ENCODE peak calls at places on chromosomes 6 and 20, in eight cellular contexts. O is OCI-LY7, V is fibroblast of mammary gland, T is heart left ventricle, Z is endothelial cell, K is choroid plexus epithelial cell, R is A549, I is BJ. W is an unnamed sample.

GRCh38 chr20:58277578-58278344 is 31.8 kb upstream of the RAB22A start:
- DNase-seq in K (no peak), V (no peak), T (no peak), Z (no peak), O (no peak), I (no peak), R (no peak), W (no peak)

GRCh38 chr20:24697411-24697810 is 228.0 kb downstream of the SYNDIG1 start:
- DNase-seq in O (no peak), V (no peak), Z (no peak), T (peak), I (no peak), K (no peak), R (no peak), W (peak)

GRCh38 chr6:169918239-169918953 is 167.0 kb downstream of the ERMARD start:
- DNase-seq in V (no peak), T (no peak), K (no peak), Z (no peak), I (no peak), O (no peak), R (no peak), W (no peak)

GRCh38 chr20:57688864-57689263 is 21.0 kb downstream of the PMEPA1 start:
- DNase-seq in R (no peak), K (no peak), O (no peak), V (peak), Z (no peak), T (no peak), I (no peak), W (no peak)

GRCh38 chr6:27873101-27874030 is 38.8 kb downstream of the OR2B2 start:
- DNase-seq in O (peak), R (peak), V (peak), I (no peak), Z (peak), T (peak), K (peak), W (peak)

GRCh38 chr6:116101298-116101718 is 655 bp downstream of the NT5DC1 start:
- DNase-seq in K (no peak), R (no peak), I (no peak), T (no peak), V (no peak), Z (no peak), O (no peak), W (no peak)

GRCh38 chr6:41561931-41562632 is 15.9 kb downstream of the FOXP4 start:
- DNase-seq in R (no peak), V (no peak), T (peak), O (peak), I (no peak), Z (no peak), K (no peak), W (no peak)

GRCh38 chr6:160393966-160394653 is 45.9 kb downstream of the SLC22A3 start:
- DNase-seq in Z (no peak), O (no peak), I (no peak), T (no peak), V (no peak), K (peak), R (peak), W (no peak)

GRCh38 chr6:101534386-101534785 is 140.9 kb downstream of the GRIK2 start:
- DNase-seq in O (no peak), R (no peak), K (peak), Z (no peak), T (no peak), I (no peak), V (peak), W (no peak)

GRCh38 chr20:53774487-53775203 is 181.0 kb upstream of the ZNF217 start:
- DNase-seq in T (no peak), Z (no peak), I (peak), O (no peak), R (peak), V (peak), K (peak), W (no peak)

GRCh38 chr6:143614270-143614669 is 63.5 kb upstream of the PHACTR2 start:
- DNase-seq in I (no peak), O (no peak), K (no peak), Z (no peak), R (no peak), T (no peak), V (no peak), W (no peak)

GRCh38 chr6:97524846-97525245 is 241.8 kb upstream of the MMS22L start:
- DNase-seq in T (no peak), Z (peak), O (no peak), I (no peak), R (no peak), V (no peak), K (no peak), W (no peak)

GRCh38 chr6:45803071-45803470 is 212.6 kb downstream of the CLIC5 start:
- DNase-seq in R (no peak), Z (no peak), I (no peak), O (no peak), T (no peak), K (no peak), V (no peak), W (no peak)

GRCh38 chr20:1326031-1326930 is 2.7 kb downstream of the SDCBP2 start:
- DNase-seq in Z (no peak), I (no peak), T (no peak), K (peak), V (peak), O (no peak), R (no peak), W (peak)

GRCh38 chr20:33172781-33173180 is 4.8 kb downstream of the BPIFA2 start:
- DNase-seq in R (peak), K (peak), O (no peak), I (no peak), Z (no peak), V (no peak), T (no peak), W (no peak)

GRCh38 chr6:164897523-164898094 is 411.8 kb downstream of the C6orf118 start:
- DNase-seq in Z (peak), I (no peak), V (no peak), T (no peak), R (no peak), O (peak), K (no peak), W (no peak)
- TF ChIP-seq CTCF in Z (peak), I (no peak), V (no peak), T (no peak), R (no peak), O (peak), K (no peak), W (peak)

GRCh38 chr20:3133156-3133555 is 26.5 kb downstream of the FASTKD5 start:
- DNase-seq in V (no peak), T (no peak), O (no peak), I (no peak), Z (no peak), R (peak), K (peak), W (no peak)

GRCh38 chr20:3134151-3134550 is 25.5 kb downstream of the FASTKD5 start:
- DNase-seq in O (no peak), V (no peak), I (peak), R (no peak), K (peak), T (no peak), Z (no peak), W (no peak)

GRCh38 chr20:3137492-3137891 is 22.2 kb downstream of the FASTKD5 start:
- DNase-seq in I (no peak), Z (no peak), V (no peak), T (no peak), O (no peak), R (no peak), K (peak), W (no peak)

GRCh38 chr20:3130051-3130600 is 29.5 kb downstream of the FASTKD5 start:
- DNase-seq in I (no peak), V (no peak), R (no peak), K (no peak), T (no peak), Z (no peak), O (no peak), W (no peak)

GRCh38 chr20:3135507-3136070 is 24.1 kb downstream of the FASTKD5 start:
- DNase-seq in R (no peak), I (no peak), T (no peak), V (peak), Z (no peak), K (peak), O (no peak), W (no peak)
- TF ChIP-seq CTCF in R (no peak), I (no peak), T (no peak), V (no peak), Z (no peak), K (no peak), O (no peak), W (no peak)

DNA sequence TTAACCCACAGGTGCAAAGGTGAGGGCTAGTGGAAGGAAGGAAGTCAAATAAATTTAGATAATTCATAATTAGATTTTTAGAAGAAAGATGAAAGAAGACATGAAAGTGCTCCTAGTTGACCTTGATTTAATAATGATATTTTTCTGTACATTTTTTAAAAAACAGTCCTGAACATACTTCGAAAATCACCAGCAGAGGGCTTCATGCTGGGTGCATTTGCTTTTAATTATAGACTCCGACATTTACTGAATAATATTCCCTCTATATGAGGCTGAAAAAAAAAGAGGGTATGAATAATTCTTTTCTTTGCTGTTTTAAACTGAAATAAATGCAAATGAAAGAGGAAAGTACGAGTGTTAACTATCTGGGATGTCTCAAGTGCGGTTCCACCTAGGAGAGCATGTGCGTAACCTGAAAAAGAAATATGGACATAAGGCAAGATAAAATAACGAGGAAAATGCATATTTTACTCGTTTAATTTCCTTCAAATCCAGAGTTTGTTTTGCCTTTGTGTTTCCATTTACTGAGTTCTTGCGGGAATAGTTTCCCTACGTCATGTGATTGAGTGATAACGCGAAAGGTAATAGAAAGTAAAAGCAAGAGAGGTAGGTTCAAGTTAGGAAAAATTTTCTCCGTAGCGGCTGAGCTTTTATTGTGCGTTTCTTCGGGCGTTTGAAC is 3.1 kb upstream of the TFAP2B start:
- DNase-seq in K (peak), R (no peak), Z (no peak), T (no peak), I (no peak), O (peak), V (peak), W (no peak)
- TF ChIP-seq CTCF in K (peak), R (peak), Z (no peak), T (no peak), I (peak), O (no peak), V (peak), W (peak)

GRCh38 chr6:164106345-164106769 is 691.8 kb downstream of the QKI start:
- DNase-seq in T (no peak), O (peak), I (no peak), V (peak), K (peak), Z (peak), R (peak), W (no peak)
- TF ChIP-seq CTCF in T (peak), O (peak), I (no peak), V (peak), K (peak), Z (peak), R (no peak), W (peak)

DNA sequence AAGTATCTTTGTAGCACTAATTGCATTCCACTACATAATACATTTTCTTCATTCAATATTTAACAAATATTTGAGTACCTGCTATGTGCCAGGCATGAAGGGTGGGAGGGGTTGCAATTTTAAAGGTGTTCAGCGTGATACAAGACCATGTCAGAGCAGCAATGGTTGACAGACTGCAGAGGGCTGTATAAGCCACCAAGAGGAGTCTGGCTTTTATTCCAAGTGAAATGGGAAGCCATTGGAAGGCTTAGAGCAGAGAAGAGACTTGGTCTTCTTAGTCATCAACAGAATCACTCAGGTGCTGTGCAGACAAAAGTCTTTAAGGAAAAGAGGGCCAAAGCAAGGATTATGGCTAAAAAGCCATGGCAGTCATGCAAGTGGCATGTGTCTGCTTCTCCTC is 360.8 kb upstream of the ARID1B start:
- DNase-seq in R (no peak), V (no peak), Z (no peak), I (no peak), O (no peak), T (no peak), K (peak), W (no peak)
- TF ChIP-seq CTCF in R (no peak), V (no peak), Z (no peak), I (no peak), O (no peak), T (no peak), K (peak), W (no peak)